ENCODE peak calls at places on chromosomes 11 and 22, in four cellular contexts. Y, Z, T and J are unnamed samples.

GRCh38 chr22:38086942-38087341 is 3.0 kb upstream of the SLC16A8 start:
- DNase-seq in Y (no peak), Z (no peak), T (no peak), J (no peak)

GRCh38 chr11:66701432-66702240 is 23.9 kb upstream of the RBM4B start:
- DNase-seq in Z (no peak), Y (peak; percentile 16), T (no peak), J (no peak)

GRCh38 chr11:114075891-114076441 is 16.5 kb downstream of the ZBTB16 start:
- DNase-seq in T (no peak), Z (peak; percentile 24), Y (no peak), J (peak; percentile 78)

GRCh38 chr11:47003180-47003877 is 66.8 kb downstream of the CSTPP1 start:
- DNase-seq in Z (no peak), Y (peak; percentile 9), T (no peak), J (no peak)

GRCh38 chr11:62880231-62880802 is 379 bp upstream of the SLC3A2 start:
- DNase-seq in T (no peak), Z (peak; percentile 14), Y (no peak), J (peak; percentile 13)

GRCh38 chr11:65116370-65117205 is 913 bp downstream of the ZNHIT2 start:
- DNase-seq in Y (no peak), T (peak; percentile 63), Z (peak; percentile 67), J (peak; percentile 17)

GRCh38 chr11:14267861-14268635 is 90.9 kb downstream of the RRAS2 start:
- DNase-seq in Z (no peak), T (no peak), Y (no peak), J (no peak)

GRCh38 chr11:71158936-71159335 is 93.4 kb downstream of the SHANK2 start:
- DNase-seq in Y (no peak), T (no peak), Z (no peak), J (no peak)

GRCh38 chr22:41862160-41862529 is 29.2 kb downstream of the SREBF2 start:
- DNase-seq in T (no peak), Z (peak; percentile 33), Y (no peak), J (peak; percentile 48)

GRCh38 chr11:47861762-47862161 is 13.6 kb upstream of the NUP160 start:
- DNase-seq in Z (no peak), T (no peak), Y (no peak), J (no peak)

GRCh38 chr11:131408011-131408640 is 37.7 kb downstream of the NTM start:
- DNase-seq in Z (no peak), Y (no peak), T (no peak), J (peak; percentile 18)